ENCODE peak calls at places on chromosome 19, in four cellular contexts. I, Z, T and Y are unnamed samples.

GRCh38 chr19:17739121-17739875 is 12.0 kb upstream of the FCHO1 start:
- DNase-seq in I (peak; percentile 22), T (no peak), Z (peak; percentile 40), Y (peak; percentile 78)

GRCh38 chr19:34962945-34963530 is 991 bp downstream of the ZNF792 start:
- DNase-seq in Z (no peak), I (peak; percentile 49), T (no peak), Y (peak; percentile 35)

GRCh38 chr19:54662730-54663129 is at the start of gene LILRB4:
- DNase-seq in T (no peak), Z (no peak), I (no peak), Y (no peak)

GRCh38 chr19:40592170-40592569 is 9.0 kb upstream of the LTBP4 start:
- DNase-seq in T (peak; percentile 36), Z (no peak), I (peak; percentile 58), Y (no peak)

GRCh38 chr19:42693760-42694350 is 46.4 kb downstream of the PSG3 start:
- DNase-seq in T (peak; percentile 49), I (peak; percentile 52), Z (no peak), Y (peak; percentile 26)

GRCh38 chr19:49347191-49347590 is 12.0 kb downstream of the CD37 start:
- DNase-seq in I (no peak), Z (no peak), T (no peak), Y (no peak)

GRCh38 chr19:39416152-39416551 is 3.7 kb downstream of the PLEKHG2 start:
- DNase-seq in T (no peak), I (no peak), Z (no peak), Y (no peak)

GRCh38 chr19:47839411-47839810 is 17.7 kb downstream of the CRX start:
- DNase-seq in Z (no peak), T (no peak), I (no peak), Y (no peak)

GRCh38 chr19:54356444-54357056 is 8.2 kb downstream of the LAIR1 start:
- DNase-seq in Z (no peak), I (no peak), T (no peak), Y (no peak)

GRCh38 chr19:50417138-50417849 is 1.4 kb upstream of the SPIB start:
- DNase-seq in T (no peak), I (no peak), Z (no peak), Y (no peak)

GRCh38 chr19:36009220-36009619 is 607 bp upstream of the SYNE4 start:
- DNase-seq in Z (no peak), T (no peak), I (peak; percentile 90), Y (no peak)

GRCh38 chr19:18557474-18558201 is at the start of gene KXD1:
- DNase-seq in Z (peak; percentile 98), I (peak; percentile 97), T (peak; percentile 95), Y (peak; percentile 92)

GRCh38 chr19:31348416-31349159 is 648 bp downstream of the TSHZ3 start:
- DNase-seq in I (peak; percentile 56), Z (no peak), T (no peak), Y (no peak)

GRCh38 chr19:896434-896833 is 3.1 kb downstream of the RNU6-9 start:
- DNase-seq in T (no peak), Z (no peak), I (no peak), Y (no peak)

GRCh38 chr19:13764821-13765394 is 586 bp downstream of the MRI1 start:
- DNase-seq in T (no peak), Z (no peak), I (peak; percentile 74), Y (peak; percentile 46)

GRCh38 chr19:748274-748598 is 2.7 kb upstream of the MISP start:
- DNase-seq in I (peak; percentile 55), Z (no peak), T (no peak), Y (peak; percentile 60)

GRCh38 chr19:15098505-15098904 is 8.7 kb upstream of the SYDE1 start:
- DNase-seq in T (no peak), I (no peak), Z (no peak), Y (no peak)

GRCh38 chr19:35144600-35145436 is 1.8 kb downstream of the FXYD7 start:
- DNase-seq in I (no peak), T (no peak), Z (no peak), Y (peak; percentile 87)

GRCh38 chr19:15195381-15195964 is 5.3 kb downstream of the NOTCH3 start:
- DNase-seq in Z (no peak), T (no peak), I (peak; percentile 94), Y (peak; percentile 60)

GRCh38 chr19:19821366-19822147 is at the start of gene ZNF506:
- DNase-seq in T (no peak), Z (peak; percentile 70), I (peak; percentile 90), Y (no peak)
- TF ChIP-seq REST in T (no peak), Z (no peak), I (no peak), Y (no peak)

GRCh38 chr19:46065486-46065885 is 24.7 kb upstream of the IGFL4 start:
- DNase-seq in Z (no peak), I (no peak), T (no peak), Y (no peak)
- TF ChIP-seq FOXM1 in Z (no peak), I (no peak), T (no peak), Y (no peak)

GRCh38 chr19:29287061-29287460 is 74.1 kb upstream of the UQCRFS1 start:
- DNase-seq in Z (no peak), T (no peak), I (peak; percentile 47), Y (no peak)

GRCh38 chr19:29285878-29286277 is 72.9 kb upstream of the UQCRFS1 start:
- DNase-seq in T (no peak), Z (no peak), I (peak; percentile 42), Y (peak; percentile 35)

GRCh38 chr19:29283366-29283765 is 70.4 kb upstream of the UQCRFS1 start:
- DNase-seq in I (no peak), Z (no peak), T (no peak), Y (no peak)

GRCh38 chr19:29288276-29288675 is 75.3 kb upstream of the UQCRFS1 start:
- DNase-seq in Z (no peak), I (no peak), T (no peak), Y (no peak)

GRCh38 chr19:29285187-29285687 is 72.3 kb upstream of the UQCRFS1 start:
- DNase-seq in I (no peak), Z (no peak), T (no peak), Y (no peak)
- TF ChIP-seq REST in I (no peak), Z (no peak), T (no peak), Y (no peak)

GRCh38 chr19:10768369-10768768 is 50.5 kb downstream of the DNM2 start:
- DNase-seq in Z (no peak), I (no peak), T (no peak), Y (no peak)

GRCh38 chr19:10767726-10768125 is 49.8 kb downstream of the DNM2 start:
- DNase-seq in Z (no peak), T (no peak), I (no peak), Y (no peak)

GRCh38 chr19:10766049-10766623 is 48.3 kb downstream of the DNM2 start:
- DNase-seq in I (no peak), T (no peak), Z (no peak), Y (no peak)

GRCh38 chr19:10768936-10769335 is 51.1 kb downstream of the DNM2 start:
- DNase-seq in T (no peak), Z (no peak), I (no peak), Y (no peak)

DNA sequence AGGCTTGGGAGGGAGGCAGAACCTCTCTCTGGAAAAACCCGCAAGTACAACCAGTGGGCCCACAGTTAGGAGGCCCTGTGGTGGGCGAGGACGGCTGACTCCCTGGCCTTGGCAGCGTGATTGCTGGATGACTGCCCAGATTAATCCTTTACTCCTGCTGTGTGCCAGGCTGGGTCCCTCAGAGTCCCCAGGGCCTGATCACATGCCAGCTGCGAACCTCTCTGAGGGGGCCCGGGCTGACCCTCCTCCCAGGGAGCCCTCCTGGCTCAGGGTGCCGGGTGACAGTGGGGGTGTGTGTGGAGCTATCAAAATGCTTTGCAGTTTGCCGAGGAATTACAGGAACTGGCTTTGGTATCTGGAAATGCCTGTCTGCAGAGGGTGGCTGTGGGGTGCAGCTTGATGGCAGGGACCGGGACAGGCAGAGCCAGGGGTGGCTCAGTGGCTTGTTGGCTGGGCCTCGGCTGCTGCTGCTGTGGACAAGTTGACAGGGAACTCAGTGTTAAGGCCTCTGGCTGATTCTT is 48.9 kb downstream of the DNM2 start:
- DNase-seq in Z (no peak), I (peak; percentile 81), T (no peak), Y (no peak)
- TF ChIP-seq FOXM1 in Z (no peak), I (no peak), T (no peak), Y (no peak)

DNA sequence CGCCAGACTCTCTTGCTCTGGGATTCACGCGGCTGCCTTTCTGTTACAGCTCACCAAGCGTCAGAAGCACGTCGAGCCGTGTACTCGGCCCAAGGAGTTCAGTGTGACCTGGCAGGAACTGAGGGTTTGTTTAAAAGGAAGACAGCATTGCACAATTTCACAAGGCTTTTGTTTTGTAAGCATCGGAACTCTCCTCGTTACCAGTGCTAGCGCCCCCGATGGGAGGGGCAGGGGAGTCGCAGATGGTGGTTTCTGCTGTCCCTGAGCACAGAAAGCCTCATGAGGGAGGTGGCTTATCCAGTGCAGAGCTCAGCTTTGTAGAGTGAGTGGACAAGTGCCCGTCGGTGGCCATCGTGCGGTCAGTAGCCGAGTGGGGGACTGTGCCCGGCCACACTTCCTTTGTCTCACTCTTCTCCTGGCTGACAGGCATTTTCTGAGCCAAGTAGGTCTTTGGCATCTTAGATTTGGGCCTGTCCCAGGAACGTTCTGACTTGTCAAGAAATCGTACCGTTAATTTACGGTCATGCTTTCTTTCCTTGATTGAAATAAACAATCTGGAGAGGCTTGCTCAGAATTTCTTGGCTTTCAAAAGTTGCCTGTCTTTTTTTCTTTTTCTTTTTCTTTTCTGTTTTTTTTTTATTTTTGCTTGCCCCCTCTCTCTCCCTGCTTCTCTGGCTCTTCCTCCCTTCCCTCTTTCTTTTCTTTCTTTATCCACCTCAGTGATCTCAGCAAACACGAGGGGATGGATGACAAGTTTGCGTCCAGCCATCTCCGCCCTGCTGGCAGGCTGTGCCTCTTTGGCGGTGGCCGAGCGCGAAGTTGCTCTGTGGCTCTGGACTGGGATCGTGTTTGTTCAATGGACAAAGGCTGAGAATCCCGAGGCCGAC is 7.7 kb downstream of the KDM4B start:
- DNase-seq in I (peak; percentile 47), Z (no peak), T (peak; percentile 53), Y (peak; percentile 45)
- TF ChIP-seq REST in I (no peak), Z (no peak), T (no peak), Y (no peak)

DNA sequence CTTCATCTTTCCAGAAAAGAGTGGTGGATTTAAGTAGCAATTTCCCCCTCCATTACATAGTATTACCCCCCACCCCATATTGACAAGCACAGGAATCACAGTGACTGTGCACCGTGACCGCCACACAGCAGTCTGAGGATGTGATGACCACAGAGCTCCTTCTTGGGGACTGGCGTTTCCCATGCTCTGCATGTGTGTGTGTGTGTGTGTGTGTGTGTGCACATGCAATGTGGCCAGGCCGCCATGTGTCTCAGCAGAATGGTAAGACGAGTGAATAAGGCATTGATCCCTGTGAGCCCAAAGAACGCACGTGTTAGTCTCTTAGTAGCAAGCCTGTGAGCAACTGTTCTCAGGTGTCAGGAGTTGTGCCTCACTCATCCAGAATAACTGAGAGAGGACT is 43.8 kb upstream of the CHST8 start:
- DNase-seq in Z (no peak), T (no peak), I (no peak), Y (no peak)
- TF ChIP-seq FOXM1 in Z (no peak), T (no peak), I (no peak), Y (no peak)

GRCh38 chr19:58559275-58560006 is 1.0 kb upstream of the UBE2M start:
- DNase-seq in Z (peak; percentile 76), I (peak; percentile 93), T (peak; percentile 92), Y (peak; percentile 95)
- TF ChIP-seq REST in Z (no peak), I (no peak), T (peak; percentile 42), Y (no peak)